ENCODE peak calls at places on chromosome 17, in nine cellular contexts. One of them, this sample, is unnamed.

GRCh38 chr17:39144414-39144813 is 7.0 kb downstream of the PLXDC1 start:
- DNase-seq in glutamatergic neuron: no peak
- DNase-seq in OCI-LY7: no peak
- DNase-seq in cardiac muscle cell: peak
- DNase-seq in pancreas: peak
- DNase-seq in CD8-positive, alpha-beta T cell: no peak
- DNase-seq in neural progenitor cell: no peak
- DNase-seq in ascending aorta: peak
- DNase-seq in AG04450: peak
- DNase-seq in this sample: no peak

GRCh38 chr17:60091908-60092331 is 13.2 kb upstream of the HEATR6 start:
- DNase-seq in pancreas: no peak
- DNase-seq in ascending aorta: no peak
- DNase-seq in CD8-positive, alpha-beta T cell: no peak
- DNase-seq in cardiac muscle cell: peak
- DNase-seq in AG04450: peak
- DNase-seq in neural progenitor cell: no peak
- DNase-seq in glutamatergic neuron: no peak
- DNase-seq in OCI-LY7: no peak
- DNase-seq in this sample: no peak

GRCh38 chr17:17439971-17440843 is 36.6 kb upstream of the MED9 start:
- DNase-seq in pancreas: peak
- DNase-seq in glutamatergic neuron: peak
- DNase-seq in OCI-LY7: peak
- DNase-seq in CD8-positive, alpha-beta T cell: peak
- DNase-seq in ascending aorta: no peak
- DNase-seq in AG04450: no peak
- DNase-seq in cardiac muscle cell: peak
- DNase-seq in neural progenitor cell: peak
- DNase-seq in this sample: peak

GRCh38 chr17:20995164-20995872 is 47.5 kb downstream of the USP22 start:
- DNase-seq in cardiac muscle cell: no peak
- DNase-seq in neural progenitor cell: no peak
- DNase-seq in AG04450: no peak
- DNase-seq in ascending aorta: peak
- DNase-seq in OCI-LY7: no peak
- DNase-seq in pancreas: no peak
- DNase-seq in CD8-positive, alpha-beta T cell: no peak
- DNase-seq in glutamatergic neuron: no peak
- DNase-seq in this sample: no peak

GRCh38 chr17:82196273-82196672 is 16.4 kb downstream of the CCDC57 start:
- DNase-seq in CD8-positive, alpha-beta T cell: no peak
- DNase-seq in ascending aorta: no peak
- DNase-seq in glutamatergic neuron: no peak
- DNase-seq in cardiac muscle cell: peak
- DNase-seq in pancreas: no peak
- DNase-seq in neural progenitor cell: no peak
- DNase-seq in OCI-LY7: no peak
- DNase-seq in AG04450: no peak
- DNase-seq in this sample: no peak

GRCh38 chr17:63378411-63379076 is 67.6 kb downstream of the CYB561 start:
- DNase-seq in ascending aorta: no peak
- DNase-seq in AG04450: no peak
- DNase-seq in pancreas: no peak
- DNase-seq in CD8-positive, alpha-beta T cell: no peak
- DNase-seq in neural progenitor cell: no peak
- DNase-seq in cardiac muscle cell: peak
- DNase-seq in glutamatergic neuron: no peak
- DNase-seq in OCI-LY7: no peak
- DNase-seq in this sample: no peak

GRCh38 chr17:60964160-60964559 is 286.5 kb downstream of the BCAS3 start:
- DNase-seq in ascending aorta: no peak
- DNase-seq in CD8-positive, alpha-beta T cell: no peak
- DNase-seq in AG04450: no peak
- DNase-seq in OCI-LY7: no peak
- DNase-seq in pancreas: no peak
- DNase-seq in cardiac muscle cell: no peak
- DNase-seq in neural progenitor cell: no peak
- DNase-seq in glutamatergic neuron: no peak
- DNase-seq in this sample: no peak

GRCh38 chr17:83091257-83092141 is 12.1 kb downstream of the METRNL start:
- DNase-seq in pancreas: peak
- DNase-seq in neural progenitor cell: no peak
- DNase-seq in glutamatergic neuron: no peak
- DNase-seq in OCI-LY7: no peak
- DNase-seq in CD8-positive, alpha-beta T cell: no peak
- DNase-seq in cardiac muscle cell: no peak
- DNase-seq in AG04450: no peak
- DNase-seq in ascending aorta: no peak
- DNase-seq in this sample: no peak

GRCh38 chr17:71764507-71764906 is 356.3 kb upstream of the SOX9 start:
- DNase-seq in cardiac muscle cell: peak
- DNase-seq in ascending aorta: no peak
- DNase-seq in CD8-positive, alpha-beta T cell: no peak
- DNase-seq in AG04450: no peak
- DNase-seq in neural progenitor cell: peak
- DNase-seq in OCI-LY7: peak
- DNase-seq in pancreas: peak
- DNase-seq in glutamatergic neuron: peak
- DNase-seq in this sample: peak
- TF ChIP-seq CTCF in cardiac muscle cell: peak
- TF ChIP-seq CTCF in ascending aorta: no peak
- TF ChIP-seq CTCF in CD8-positive, alpha-beta T cell: no peak
- TF ChIP-seq CTCF in AG04450: peak
- TF ChIP-seq CTCF in neural progenitor cell: peak
- TF ChIP-seq CTCF in OCI-LY7: peak
- TF ChIP-seq CTCF in pancreas: no peak
- TF ChIP-seq CTCF in glutamatergic neuron: peak
- TF ChIP-seq CTCF in this sample: peak

DNA sequence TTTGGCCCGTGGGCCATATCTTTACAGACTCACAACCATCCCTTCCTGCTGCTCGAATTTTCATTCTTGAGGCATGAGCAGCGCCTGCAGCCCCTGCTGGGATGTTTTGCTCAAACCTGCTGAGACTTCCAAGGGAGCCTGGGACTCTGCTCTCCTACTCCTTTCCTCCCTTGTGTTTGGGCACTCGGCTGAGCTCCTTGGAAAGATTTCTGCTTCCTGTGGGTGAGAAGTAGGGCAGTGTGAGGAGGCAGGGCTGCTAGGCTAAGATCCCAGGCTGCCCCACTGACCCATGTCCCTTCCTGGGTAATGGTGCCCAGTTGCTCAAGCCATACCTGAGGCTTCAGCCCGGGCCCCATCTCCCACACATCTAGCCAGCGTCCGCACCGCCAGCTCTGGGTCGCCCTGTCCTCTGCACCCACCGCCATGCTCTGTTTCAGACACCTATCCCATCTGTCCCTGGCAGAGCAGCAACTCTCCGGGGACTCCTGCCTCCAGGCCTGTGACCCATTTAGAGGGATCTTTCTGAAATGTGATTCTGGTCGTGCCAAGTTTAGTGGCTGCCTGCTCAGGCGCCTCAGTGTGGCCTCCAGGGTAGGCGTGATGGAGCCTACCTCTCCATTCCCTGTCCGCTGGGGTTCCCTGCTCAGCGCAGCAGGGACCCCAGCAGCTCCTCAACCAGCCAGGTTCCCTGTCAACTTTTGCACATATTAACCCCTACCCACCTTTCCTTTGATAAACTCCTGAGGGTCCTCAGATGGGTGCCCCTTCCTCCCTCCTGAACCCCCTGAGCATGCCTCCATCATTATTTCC is 190.1 kb downstream of the CCDC182 start:
- DNase-seq in cardiac muscle cell: no peak
- DNase-seq in glutamatergic neuron: no peak
- DNase-seq in neural progenitor cell: no peak
- DNase-seq in CD8-positive, alpha-beta T cell: no peak
- DNase-seq in pancreas: no peak
- DNase-seq in ascending aorta: no peak
- DNase-seq in OCI-LY7: no peak
- DNase-seq in AG04450: no peak
- DNase-seq in this sample: no peak
- TF ChIP-seq CTCF in cardiac muscle cell: no peak
- TF ChIP-seq CTCF in glutamatergic neuron: no peak
- TF ChIP-seq CTCF in neural progenitor cell: no peak
- TF ChIP-seq CTCF in CD8-positive, alpha-beta T cell: no peak
- TF ChIP-seq CTCF in pancreas: no peak
- TF ChIP-seq CTCF in ascending aorta: no peak
- TF ChIP-seq CTCF in OCI-LY7: no peak
- TF ChIP-seq CTCF in AG04450: no peak
- TF ChIP-seq CTCF in this sample: no peak

GRCh38 chr17:70767102-70767701 is 597.9 kb downstream of the KCNJ2 start:
- DNase-seq in cardiac muscle cell: peak
- DNase-seq in CD8-positive, alpha-beta T cell: no peak
- DNase-seq in AG04450: peak
- DNase-seq in neural progenitor cell: peak
- DNase-seq in ascending aorta: no peak
- DNase-seq in OCI-LY7: peak
- DNase-seq in pancreas: no peak
- DNase-seq in glutamatergic neuron: no peak
- DNase-seq in this sample: peak
- TF ChIP-seq CTCF in cardiac muscle cell: peak
- TF ChIP-seq CTCF in CD8-positive, alpha-beta T cell: no peak
- TF ChIP-seq CTCF in AG04450: peak
- TF ChIP-seq CTCF in neural progenitor cell: peak
- TF ChIP-seq CTCF in ascending aorta: peak
- TF ChIP-seq CTCF in OCI-LY7: peak
- TF ChIP-seq CTCF in pancreas: peak
- TF ChIP-seq CTCF in glutamatergic neuron: peak
- TF ChIP-seq CTCF in this sample: peak

GRCh38 chr17:73231841-73232586 is 29.7 kb downstream of the CPSF4L start:
- DNase-seq in neural progenitor cell: peak
- DNase-seq in AG04450: peak
- DNase-seq in ascending aorta: peak
- DNase-seq in cardiac muscle cell: peak
- DNase-seq in glutamatergic neuron: peak
- DNase-seq in CD8-positive, alpha-beta T cell: peak
- DNase-seq in OCI-LY7: peak
- DNase-seq in pancreas: peak
- DNase-seq in this sample: peak
- TF ChIP-seq CTCF in neural progenitor cell: peak
- TF ChIP-seq CTCF in AG04450: peak
- TF ChIP-seq CTCF in ascending aorta: peak
- TF ChIP-seq CTCF in cardiac muscle cell: peak
- TF ChIP-seq CTCF in glutamatergic neuron: peak
- TF ChIP-seq CTCF in CD8-positive, alpha-beta T cell: no peak
- TF ChIP-seq CTCF in OCI-LY7: no peak
- TF ChIP-seq CTCF in pancreas: peak
- TF ChIP-seq CTCF in this sample: no peak

DNA sequence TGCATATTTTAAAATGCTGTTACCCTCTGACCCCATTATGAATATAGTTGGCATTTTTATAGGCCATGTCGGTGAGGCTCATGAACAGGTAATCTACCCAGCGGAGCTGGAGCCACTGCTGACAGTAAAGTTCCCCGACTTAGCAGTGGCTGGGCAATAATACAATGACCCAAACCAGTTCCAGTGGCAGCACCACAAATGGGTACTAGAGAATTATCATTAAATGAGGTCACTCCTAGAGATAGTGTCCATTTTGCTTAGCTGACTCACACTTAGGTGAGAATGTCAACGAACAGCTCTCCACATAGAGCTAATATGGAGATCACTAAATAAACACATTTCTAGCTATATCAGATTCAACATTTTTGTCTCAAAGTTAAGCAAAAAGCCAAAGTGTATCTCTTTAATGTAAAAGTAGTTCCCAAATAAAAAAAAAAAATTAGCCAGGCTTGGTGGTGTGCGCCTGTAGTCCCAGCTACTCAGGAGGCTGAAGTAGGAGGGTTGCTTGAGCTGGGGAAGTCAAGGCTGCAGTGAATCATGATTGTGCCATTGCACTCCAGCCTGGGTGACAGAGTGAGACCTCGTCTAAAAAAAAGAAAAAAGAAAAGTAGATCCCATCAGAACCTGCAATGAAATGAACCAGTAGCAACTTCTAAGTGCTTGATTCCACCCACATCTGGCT is 7.4 kb downstream of the MYO1D start:
- DNase-seq in cardiac muscle cell: no peak
- DNase-seq in ascending aorta: peak
- DNase-seq in pancreas: no peak
- DNase-seq in neural progenitor cell: no peak
- DNase-seq in CD8-positive, alpha-beta T cell: no peak
- DNase-seq in AG04450: no peak
- DNase-seq in glutamatergic neuron: no peak
- DNase-seq in OCI-LY7: no peak
- DNase-seq in this sample: no peak
- TF ChIP-seq CTCF in cardiac muscle cell: no peak
- TF ChIP-seq CTCF in ascending aorta: no peak
- TF ChIP-seq CTCF in pancreas: no peak
- TF ChIP-seq CTCF in neural progenitor cell: no peak
- TF ChIP-seq CTCF in CD8-positive, alpha-beta T cell: no peak
- TF ChIP-seq CTCF in AG04450: no peak
- TF ChIP-seq CTCF in glutamatergic neuron: no peak
- TF ChIP-seq CTCF in OCI-LY7: no peak
- TF ChIP-seq CTCF in this sample: no peak

GRCh38 chr17:45639297-45639849 is 144.7 kb upstream of the CRHR1 start:
- DNase-seq in CD8-positive, alpha-beta T cell: no peak
- DNase-seq in AG04450: no peak
- DNase-seq in ascending aorta: no peak
- DNase-seq in OCI-LY7: no peak
- DNase-seq in glutamatergic neuron: no peak
- DNase-seq in pancreas: no peak
- DNase-seq in neural progenitor cell: no peak
- DNase-seq in cardiac muscle cell: no peak
- DNase-seq in this sample: no peak
- TF ChIP-seq CTCF in CD8-positive, alpha-beta T cell: no peak
- TF ChIP-seq CTCF in AG04450: no peak
- TF ChIP-seq CTCF in ascending aorta: no peak
- TF ChIP-seq CTCF in OCI-LY7: no peak
- TF ChIP-seq CTCF in glutamatergic neuron: no peak
- TF ChIP-seq CTCF in pancreas: no peak
- TF ChIP-seq CTCF in neural progenitor cell: no peak
- TF ChIP-seq CTCF in cardiac muscle cell: no peak
- TF ChIP-seq CTCF in this sample: no peak

This sample was measured in endothelial cell.